ENCODE peak calls at places on chromosomes 7 and 10, in nine cellular contexts. U is activated naive CD4-positive, alpha-beta T cell treated with anti-CD3 and anti-CD28 coated beads, Interleukin-2, amount 50 U/mL, for 72 hours; H is mesendoderm; D is astrocyte of the spinal cord; F is MM.1S; M is neural crest cell; R is astrocyte; W is activated naive CD8-positive, alpha-beta T cell treated with anti-CD3 and anti-CD28 coated beads for 36 hours; T is NAMALWA. X is an unnamed sample.
A peak's percentile ranks its signal among the peaks of the same experiment; 100 is the strongest.

GRCh38 chr10:50805981-50806622 is 66.4 kb downstream of the ASAH2B start:
- DNase-seq in W (no peak), T (no peak), H (no peak), R (no peak), D (peak; percentile 5), M (no peak), U (no peak), F (no peak), X (no peak)

GRCh38 chr10:125002423-125003145 is 60.7 kb downstream of the ZRANB1 start:
- DNase-seq in U (peak; percentile 51), H (no peak), W (no peak), M (no peak), D (no peak), F (no peak), T (no peak), R (no peak), X (no peak)

GRCh38 chr10:110214380-110214826 is 7.0 kb downstream of the MXI1 start:
- DNase-seq in T (peak; percentile 64), U (no peak), M (no peak), F (peak; percentile 65), R (no peak), D (peak; percentile 82), W (no peak), H (no peak), X (no peak)

GRCh38 chr10:91923371-91924211 is at the start of gene BTAF1:
- DNase-seq in H (peak; percentile 97), R (peak; percentile 88), F (peak; percentile 97), T (peak; percentile 96), M (peak; percentile 80), U (peak; percentile 90), D (peak; percentile 95), W (peak; percentile 92), X (peak; percentile 83)

GRCh38 chr7:124074007-124074406 is 41.1 kb upstream of the TMEM229A start:
- DNase-seq in W (no peak), F (peak; percentile 68), H (no peak), U (no peak), T (no peak), D (no peak), R (no peak), M (no peak), X (no peak)

GRCh38 chr7:45363669-45364068 is 206.1 kb downstream of the RAMP3 start:
- DNase-seq in U (no peak), F (no peak), D (no peak), T (no peak), W (no peak), H (peak; percentile 40), M (no peak), R (no peak), X (no peak)

GRCh38 chr10:90588222-90588621 is 269.6 kb downstream of the HTR7 start:
- DNase-seq in M (no peak), D (no peak), U (no peak), H (no peak), W (no peak), T (no peak), F (no peak), R (no peak), X (no peak)

GRCh38 chr10:102597131-102597891 is 47.0 kb upstream of the TRIM8 start:
- DNase-seq in T (no peak), H (no peak), R (no peak), D (no peak), W (no peak), U (no peak), F (no peak), M (no peak), X (no peak)

GRCh38 chr7:12738665-12739064 is 51.2 kb downstream of the ARL4A start:
- DNase-seq in F (no peak), T (no peak), U (no peak), H (no peak), M (no peak), D (no peak), W (no peak), R (no peak), X (no peak)

GRCh38 chr10:132891994-132892393 is 50.4 kb downstream of the CFAP46 start:
- DNase-seq in F (no peak), W (no peak), M (no peak), T (no peak), D (no peak), R (peak; percentile 9), H (no peak), U (peak; percentile 18), X (no peak)

GRCh38 chr10:87818505-87819273 is 663 bp upstream of the ATAD1 start:
- DNase-seq in W (peak; percentile 68), R (peak; percentile 27), F (peak; percentile 60), M (no peak), H (peak; percentile 89), U (peak; percentile 64), T (peak; percentile 85), D (peak; percentile 29), X (peak; percentile 19)

GRCh38 chr7:39741942-39742623 is 118.7 kb downstream of the RALA start:
- DNase-seq in T (peak; percentile 51), W (peak; percentile 39), M (peak; percentile 33), R (peak; percentile 26), D (peak; percentile 37), F (peak; percentile 19), H (peak; percentile 96), U (no peak), X (peak; percentile 4)

GRCh38 chr10:101363850-101364400 is 10.0 kb downstream of the BTRC start:
- DNase-seq in F (no peak), D (no peak), W (no peak), R (no peak), T (no peak), M (no peak), H (no peak), U (no peak), X (peak; percentile 2)

GRCh38 chr10:80046629-80047441 is 31.6 kb upstream of the TMEM254 start:
- DNase-seq in U (peak; percentile 64), H (peak; percentile 80), M (peak; percentile 79), T (peak; percentile 62), R (peak; percentile 10), W (peak; percentile 63), D (peak; percentile 56), F (peak; percentile 74), X (peak; percentile 77)

GRCh38 chr10:119079572-119080520 is 771 bp downstream of the EIF3A start:
- DNase-seq in R (peak; percentile 57), U (peak; percentile 70), T (peak; percentile 74), D (peak; percentile 73), M (peak; percentile 39), H (peak; percentile 76), F (peak; percentile 58), W (peak; percentile 80), X (peak; percentile 67)

GRCh38 chr7:116633131-116633988 is 38.6 kb upstream of the MET start:
- DNase-seq in U (no peak), F (no peak), H (no peak), W (no peak), D (peak; percentile 50), R (peak; percentile 56), T (peak; percentile 23), M (no peak), X (no peak)

GRCh38 chr7:37248396-37248836 is 200.2 kb downstream of the ELMO1 start:
- DNase-seq in U (no peak), T (no peak), D (no peak), W (no peak), R (no peak), F (no peak), H (peak; percentile 98), M (peak; percentile 26), X (no peak)

GRCh38 chr7:80218723-80219122 is 84.1 kb downstream of the GNAI1 start:
- DNase-seq in H (no peak), R (peak; percentile 87), M (no peak), F (no peak), T (no peak), W (peak; percentile 4), D (peak; percentile 86), U (no peak), X (peak; percentile 78)

GRCh38 chr10:96670786-96671185 is 49.5 kb downstream of the PIK3AP1 start:
- DNase-seq in T (peak; percentile 34), F (no peak), M (no peak), H (no peak), U (no peak), D (peak; percentile 21), R (peak; percentile 50), W (no peak), X (no peak)

GRCh38 chr10:129624526-129624925 is 157.5 kb downstream of the MGMT start:
- DNase-seq in T (no peak), F (no peak), M (no peak), U (no peak), H (no peak), W (no peak), D (no peak), R (no peak), X (no peak)

GRCh38 chr10:129755075-129756020 is 208.7 kb downstream of the EBF3 start:
- DNase-seq in W (no peak), T (no peak), R (no peak), D (no peak), H (no peak), F (no peak), U (peak; percentile 44), M (no peak), X (no peak)

GRCh38 chr7:77570330-77571011 is 33.4 kb downstream of the PTPN12 start:
- DNase-seq in M (no peak), U (no peak), T (no peak), F (peak; percentile 16), R (peak; percentile 82), H (peak; percentile 15), W (no peak), D (peak; percentile 74), X (peak; percentile 52)

GRCh38 chr10:47357911-47358310 is 9.7 kb downstream of the RBP3 start:
- DNase-seq in F (no peak), W (no peak), U (peak; percentile 20), R (no peak), M (no peak), T (no peak), H (no peak), D (no peak), X (no peak)

GRCh38 chr10:85604136-85604725 is 762.4 kb downstream of the GRID1 start:
- DNase-seq in D (no peak), F (no peak), W (no peak), T (no peak), M (no peak), H (no peak), U (no peak), R (no peak), X (no peak)

GRCh38 chr7:10577866-10578374 is 395.8 kb upstream of the PHF14 start:
- DNase-seq in F (no peak), D (no peak), H (peak; percentile 22), R (no peak), M (no peak), W (no peak), T (no peak), U (no peak), X (no peak)

GRCh38 chr7:55774327-55775050 is 88.1 kb downstream of the SEPTIN14 start:
- DNase-seq in R (peak; percentile 1), T (no peak), M (no peak), F (no peak), H (peak; percentile 49), D (peak; percentile 1), W (no peak), U (no peak), X (no peak)